ENCODE peak calls at places on chromosomes 6 and 20, in seven cellular contexts. One of them, this sample, is unnamed.

GRCh38 chr6:130365166-130366010 is 429 bp upstream of the TMEM200A start:
- DNase-seq in hepatocyte: peak
- DNase-seq in HCT116: peak
- DNase-seq in GM23248: peak
- DNase-seq in PC-3: peak
- DNase-seq in MM.1S: no peak
- DNase-seq in neural progenitor cell: peak
- DNase-seq in this sample: peak

GRCh38 chr6:75283907-75284284 is 696 bp downstream of the TMEM30A start:
- DNase-seq in hepatocyte: no peak
- DNase-seq in HCT116: no peak
- DNase-seq in GM23248: no peak
- DNase-seq in PC-3: no peak
- DNase-seq in MM.1S: no peak
- DNase-seq in neural progenitor cell: peak
- DNase-seq in this sample: no peak

GRCh38 chr6:55562318-55562717 is 16.7 kb downstream of the HMGCLL1 start:
- DNase-seq in hepatocyte: no peak
- DNase-seq in HCT116: no peak
- DNase-seq in GM23248: no peak
- DNase-seq in PC-3: no peak
- DNase-seq in MM.1S: no peak
- DNase-seq in neural progenitor cell: no peak
- DNase-seq in this sample: no peak

GRCh38 chr20:62986257-62986807 is 20.4 kb downstream of the BHLHE23 start:
- DNase-seq in hepatocyte: no peak
- DNase-seq in HCT116: no peak
- DNase-seq in GM23248: no peak
- DNase-seq in PC-3: no peak
- DNase-seq in MM.1S: no peak
- DNase-seq in neural progenitor cell: no peak
- DNase-seq in this sample: no peak

GRCh38 chr6:164396071-164397047 is 913.0 kb downstream of the C6orf118 start:
- DNase-seq in hepatocyte: no peak
- DNase-seq in HCT116: no peak
- DNase-seq in GM23248: peak
- DNase-seq in PC-3: no peak
- DNase-seq in MM.1S: peak
- DNase-seq in neural progenitor cell: peak
- DNase-seq in this sample: no peak

GRCh38 chr6:75337805-75338204 is 53.2 kb upstream of the TMEM30A start:
- DNase-seq in hepatocyte: no peak
- DNase-seq in HCT116: no peak
- DNase-seq in GM23248: no peak
- DNase-seq in PC-3: no peak
- DNase-seq in MM.1S: no peak
- DNase-seq in neural progenitor cell: no peak
- DNase-seq in this sample: no peak

GRCh38 chr6:127641905-127642304 is 64.9 kb downstream of the C6orf58 start:
- DNase-seq in hepatocyte: peak
- DNase-seq in HCT116: peak
- DNase-seq in GM23248: peak
- DNase-seq in PC-3: peak
- DNase-seq in MM.1S: peak
- DNase-seq in neural progenitor cell: peak
- DNase-seq in this sample: peak

GRCh38 chr20:36845288-36845969 is 30.5 kb upstream of the TLDC2 start:
- DNase-seq in hepatocyte: no peak
- DNase-seq in HCT116: no peak
- DNase-seq in GM23248: no peak
- DNase-seq in PC-3: no peak
- DNase-seq in MM.1S: no peak
- DNase-seq in neural progenitor cell: peak
- DNase-seq in this sample: no peak

GRCh38 chr20:24962182-24962492 is 13.1 kb downstream of the CST7 start:
- DNase-seq in hepatocyte: no peak
- DNase-seq in HCT116: no peak
- DNase-seq in GM23248: no peak
- DNase-seq in PC-3: no peak
- DNase-seq in MM.1S: no peak
- DNase-seq in neural progenitor cell: no peak
- DNase-seq in this sample: no peak

GRCh38 chr6:165636415-165637048 is 26.5 kb downstream of the PDE10A start:
- DNase-seq in hepatocyte: no peak
- DNase-seq in HCT116: no peak
- DNase-seq in GM23248: no peak
- DNase-seq in PC-3: no peak
- DNase-seq in MM.1S: no peak
- DNase-seq in neural progenitor cell: peak
- DNase-seq in this sample: peak

GRCh38 chr6:35272005-35272404 is 12.5 kb downstream of the ZNF76 start:
- DNase-seq in hepatocyte: no peak
- DNase-seq in HCT116: no peak
- DNase-seq in GM23248: no peak
- DNase-seq in PC-3: no peak
- DNase-seq in MM.1S: no peak
- DNase-seq in neural progenitor cell: no peak
- DNase-seq in this sample: no peak

GRCh38 chr20:59745201-59745600 is 140.9 kb downstream of the PHACTR3 start:
- DNase-seq in hepatocyte: no peak
- DNase-seq in HCT116: no peak
- DNase-seq in GM23248: no peak
- DNase-seq in PC-3: no peak
- DNase-seq in MM.1S: no peak
- DNase-seq in neural progenitor cell: no peak
- DNase-seq in this sample: no peak

GRCh38 chr6:447381-448165 is 56.0 kb downstream of the IRF4 start:
- DNase-seq in hepatocyte: no peak
- DNase-seq in HCT116: no peak
- DNase-seq in GM23248: no peak
- DNase-seq in PC-3: no peak
- DNase-seq in MM.1S: no peak
- DNase-seq in neural progenitor cell: no peak
- DNase-seq in this sample: no peak

GRCh38 chr6:66561479-66561878 is 854.5 kb upstream of the EYS start:
- DNase-seq in hepatocyte: no peak
- DNase-seq in HCT116: no peak
- DNase-seq in GM23248: no peak
- DNase-seq in PC-3: no peak
- DNase-seq in MM.1S: no peak
- DNase-seq in neural progenitor cell: no peak
- DNase-seq in this sample: no peak

GRCh38 chr6:18327621-18328548 is 59.3 kb upstream of the RNF144B start:
- DNase-seq in hepatocyte: no peak
- DNase-seq in HCT116: no peak
- DNase-seq in GM23248: no peak
- DNase-seq in PC-3: no peak
- DNase-seq in MM.1S: no peak
- DNase-seq in neural progenitor cell: peak
- DNase-seq in this sample: peak

GRCh38 chr6:169905041-169905807 is 153.8 kb downstream of the ERMARD start:
- DNase-seq in hepatocyte: peak
- DNase-seq in HCT116: no peak
- DNase-seq in GM23248: peak
- DNase-seq in PC-3: peak
- DNase-seq in MM.1S: no peak
- DNase-seq in neural progenitor cell: no peak
- DNase-seq in this sample: no peak

GRCh38 chr20:36875702-36876472 is at the start of gene TLDC2:
- DNase-seq in hepatocyte: peak
- DNase-seq in HCT116: no peak
- DNase-seq in GM23248: no peak
- DNase-seq in PC-3: no peak
- DNase-seq in MM.1S: peak
- DNase-seq in neural progenitor cell: no peak
- DNase-seq in this sample: no peak

GRCh38 chr6:39962831-39963230 is 28.6 kb upstream of the MOCS1 start:
- DNase-seq in hepatocyte: no peak
- DNase-seq in HCT116: no peak
- DNase-seq in GM23248: peak
- DNase-seq in PC-3: peak
- DNase-seq in MM.1S: no peak
- DNase-seq in neural progenitor cell: no peak
- DNase-seq in this sample: no peak

GRCh38 chr6:151067684-151068596 is 171.8 kb upstream of the AKAP12 start:
- DNase-seq in hepatocyte: no peak
- DNase-seq in HCT116: peak
- DNase-seq in GM23248: peak
- DNase-seq in PC-3: peak
- DNase-seq in MM.1S: no peak
- DNase-seq in neural progenitor cell: no peak
- DNase-seq in this sample: no peak

GRCh38 chr6:39377530-39377929 is 55.0 kb upstream of the KCNK16 start:
- DNase-seq in hepatocyte: peak
- DNase-seq in HCT116: peak
- DNase-seq in GM23248: peak
- DNase-seq in PC-3: peak
- DNase-seq in MM.1S: peak
- DNase-seq in neural progenitor cell: peak
- DNase-seq in this sample: peak

GRCh38 chr6:15956205-15957106 is 172.4 kb upstream of the MYLIP start:
- DNase-seq in hepatocyte: peak
- DNase-seq in HCT116: no peak
- DNase-seq in GM23248: no peak
- DNase-seq in PC-3: no peak
- DNase-seq in MM.1S: no peak
- DNase-seq in neural progenitor cell: no peak
- DNase-seq in this sample: no peak

GRCh38 chr20:46583411-46584214 is 33.2 kb upstream of the OCSTAMP start:
- DNase-seq in hepatocyte: no peak
- DNase-seq in HCT116: no peak
- DNase-seq in GM23248: no peak
- DNase-seq in PC-3: no peak
- DNase-seq in MM.1S: no peak
- DNase-seq in neural progenitor cell: peak
- DNase-seq in this sample: peak

GRCh38 chr6:33296797-33297405 is 1.8 kb downstream of the RGL2 start:
- DNase-seq in hepatocyte: no peak
- DNase-seq in HCT116: no peak
- DNase-seq in GM23248: no peak
- DNase-seq in PC-3: no peak
- DNase-seq in MM.1S: no peak
- DNase-seq in neural progenitor cell: no peak
- DNase-seq in this sample: no peak

GRCh38 chr6:64010010-64010409 is 374.4 kb downstream of the PHF3 start:
- DNase-seq in hepatocyte: no peak
- DNase-seq in HCT116: no peak
- DNase-seq in GM23248: no peak
- DNase-seq in PC-3: no peak
- DNase-seq in MM.1S: no peak
- DNase-seq in neural progenitor cell: peak
- DNase-seq in this sample: no peak

GRCh38 chr6:15527838-15528617 is 134.8 kb downstream of the DTNBP1 start:
- DNase-seq in hepatocyte: no peak
- DNase-seq in HCT116: no peak
- DNase-seq in GM23248: peak
- DNase-seq in PC-3: peak
- DNase-seq in MM.1S: no peak
- DNase-seq in neural progenitor cell: no peak
- DNase-seq in this sample: no peak

GRCh38 chr20:44356353-44356723 is 839 bp downstream of the HNF4A start:
- DNase-seq in hepatocyte: no peak
- DNase-seq in HCT116: no peak
- DNase-seq in GM23248: no peak
- DNase-seq in PC-3: no peak
- DNase-seq in MM.1S: no peak
- DNase-seq in neural progenitor cell: no peak
- DNase-seq in this sample: no peak
- TF ChIP-seq EZH2 in hepatocyte: no peak
- TF ChIP-seq EZH2 in HCT116: no peak
- TF ChIP-seq EZH2 in GM23248: no peak
- TF ChIP-seq EZH2 in PC-3: no peak
- TF ChIP-seq EZH2 in MM.1S: no peak
- TF ChIP-seq EZH2 in neural progenitor cell: no peak
- TF ChIP-seq EZH2 in this sample: no peak

DNA sequence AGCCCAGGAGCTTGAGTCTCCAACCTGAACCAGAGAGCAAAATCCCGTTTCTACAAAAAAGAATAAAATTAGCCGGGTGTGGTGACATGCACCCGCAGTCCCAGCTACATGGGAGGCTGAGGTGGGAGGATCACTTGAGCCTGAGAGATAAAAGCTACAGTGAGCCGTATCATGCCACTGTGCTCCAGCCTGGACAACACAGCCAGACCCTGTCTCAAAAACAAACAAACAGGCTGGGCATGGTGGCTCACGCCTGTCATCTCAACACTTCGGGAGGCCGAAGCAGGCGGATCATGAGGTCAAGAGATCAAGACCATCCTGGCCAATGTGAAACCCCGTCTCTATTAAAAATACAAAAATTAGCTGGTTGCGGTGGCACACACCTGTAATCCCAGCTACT is 11.4 kb upstream of the PTCRA start:
- DNase-seq in hepatocyte: no peak
- DNase-seq in HCT116: no peak
- DNase-seq in GM23248: no peak
- DNase-seq in PC-3: no peak
- DNase-seq in MM.1S: no peak
- DNase-seq in neural progenitor cell: no peak
- DNase-seq in this sample: no peak
- TF ChIP-seq EZH2phosphoT487 in hepatocyte: no peak
- TF ChIP-seq EZH2phosphoT487 in HCT116: no peak
- TF ChIP-seq EZH2phosphoT487 in GM23248: no peak
- TF ChIP-seq EZH2phosphoT487 in PC-3: no peak
- TF ChIP-seq EZH2phosphoT487 in MM.1S: no peak
- TF ChIP-seq EZH2phosphoT487 in neural progenitor cell: no peak
- TF ChIP-seq EZH2phosphoT487 in this sample: no peak

GRCh38 chr20:32232487-32232886 is 24.8 kb downstream of the POFUT1 start:
- DNase-seq in hepatocyte: no peak
- DNase-seq in HCT116: no peak
- DNase-seq in GM23248: no peak
- DNase-seq in PC-3: no peak
- DNase-seq in MM.1S: no peak
- DNase-seq in neural progenitor cell: no peak
- DNase-seq in this sample: no peak

GRCh38 chr20:32235331-32236047 is 27.8 kb downstream of the POFUT1 start:
- DNase-seq in hepatocyte: no peak
- DNase-seq in HCT116: no peak
- DNase-seq in GM23248: no peak
- DNase-seq in PC-3: no peak
- DNase-seq in MM.1S: no peak
- DNase-seq in neural progenitor cell: no peak
- DNase-seq in this sample: no peak

GRCh38 chr20:32236048-32236533 is 28.4 kb downstream of the POFUT1 start:
- DNase-seq in hepatocyte: no peak
- DNase-seq in HCT116: no peak
- DNase-seq in GM23248: no peak
- DNase-seq in PC-3: no peak
- DNase-seq in MM.1S: no peak
- DNase-seq in neural progenitor cell: no peak
- DNase-seq in this sample: no peak

GRCh38 chr20:32231847-32232246 is 24.2 kb downstream of the POFUT1 start:
- DNase-seq in hepatocyte: peak
- DNase-seq in HCT116: no peak
- DNase-seq in GM23248: no peak
- DNase-seq in PC-3: no peak
- DNase-seq in MM.1S: peak
- DNase-seq in neural progenitor cell: no peak
- DNase-seq in this sample: no peak

GRCh38 chr20:32234135-32234808 is 26.6 kb downstream of the POFUT1 start:
- DNase-seq in hepatocyte: no peak
- DNase-seq in HCT116: no peak
- DNase-seq in GM23248: no peak
- DNase-seq in PC-3: no peak
- DNase-seq in MM.1S: no peak
- DNase-seq in neural progenitor cell: no peak
- DNase-seq in this sample: no peak
- TF ChIP-seq EZH2 in hepatocyte: no peak
- TF ChIP-seq EZH2 in HCT116: no peak
- TF ChIP-seq EZH2 in GM23248: no peak
- TF ChIP-seq EZH2 in PC-3: no peak
- TF ChIP-seq EZH2 in MM.1S: no peak
- TF ChIP-seq EZH2 in neural progenitor cell: no peak
- TF ChIP-seq EZH2 in this sample: no peak

GRCh38 chr20:48453477-48454093 is 374.2 kb downstream of the PREX1 start:
- DNase-seq in hepatocyte: no peak
- DNase-seq in HCT116: no peak
- DNase-seq in GM23248: no peak
- DNase-seq in PC-3: peak
- DNase-seq in MM.1S: no peak
- DNase-seq in neural progenitor cell: no peak
- DNase-seq in this sample: no peak
- TF ChIP-seq EZH2phosphoT487 in hepatocyte: no peak
- TF ChIP-seq EZH2phosphoT487 in HCT116: no peak
- TF ChIP-seq EZH2phosphoT487 in GM23248: no peak
- TF ChIP-seq EZH2phosphoT487 in PC-3: no peak
- TF ChIP-seq EZH2phosphoT487 in MM.1S: no peak
- TF ChIP-seq EZH2phosphoT487 in neural progenitor cell: no peak
- TF ChIP-seq EZH2phosphoT487 in this sample: no peak